ENCODE peak calls at places on chromosomes 7 and 10, in nine cellular contexts. G is substantia nigra; E is Calu3; K is fibroblast of mammary gland; R is dermis microvascular lymphatic vessel endothelial cell; N is fibroblast of villous mesenchyme; F is Panc1; X is uterus; V is stimulated activated CD4-positive, alpha-beta T cell treated with anti-CD3 and anti-CD28 coated beads, Interleukin-12 subunit alpha, Interleukin-12 subunit beta, amount 100 ng/mL, for 4 hours. J is an unnamed sample.

GRCh38 chr10:78627254-78627795 is 441.4 kb upstream of the ZMIZ1 start:
- DNase-seq in F (no peak), G (no peak), V (no peak), R (no peak), K (no peak), E (no peak), N (no peak), X (no peak), J (no peak)

GRCh38 chr10:13808556-13809391 is 222.0 kb downstream of the PRPF18 start:
- DNase-seq in N (no peak), V (no peak), F (no peak), R (no peak), X (no peak), G (no peak), E (no peak), K (no peak), J (no peak)

GRCh38 chr10:87861566-87861952 is 1.8 kb downstream of the KLLN start:
- DNase-seq in F (no peak), V (no peak), X (peak; percentile 82), N (peak; percentile 90), G (peak; percentile 43), R (peak; percentile 74), K (peak; percentile 92), E (peak; percentile 63), J (peak; percentile 76)

GRCh38 chr7:31642681-31643115 is 44.3 kb upstream of the PPP1R17 start:
- DNase-seq in G (no peak), E (no peak), K (no peak), X (no peak), V (no peak), F (no peak), R (no peak), N (no peak), J (no peak)

GRCh38 chr10:11149499-11149898 is 131.8 kb downstream of the CELF2 start:
- DNase-seq in R (no peak), F (no peak), K (no peak), N (no peak), G (no peak), V (no peak), E (no peak), X (no peak), J (no peak)

GRCh38 chr10:88254091-88254490 is 329.0 kb downstream of the RNLS start:
- DNase-seq in V (no peak), N (peak; percentile 69), E (peak; percentile 51), R (no peak), X (peak; percentile 43), G (no peak), K (peak; percentile 93), F (peak; percentile 51), J (peak; percentile 68)

GRCh38 chr10:100895896-100896295 is 16.9 kb upstream of the SLF2 start:
- DNase-seq in N (no peak), R (no peak), K (no peak), X (no peak), F (no peak), G (no peak), E (no peak), V (no peak), J (no peak)

GRCh38 chr7:27345964-27346363 is 103.4 kb downstream of the EVX1 start:
- DNase-seq in E (no peak), V (no peak), G (no peak), K (no peak), F (no peak), N (no peak), X (no peak), R (no peak), J (no peak)

GRCh38 chr7:2523461-2523905 is 3.9 kb downstream of the LFNG start:
- DNase-seq in X (no peak), E (peak; percentile 79), R (no peak), K (no peak), F (no peak), G (no peak), N (no peak), V (no peak), J (peak; percentile 49)

GRCh38 chr10:29105516-29106215 is 183.2 kb upstream of the LYZL1 start:
- DNase-seq in X (no peak), F (no peak), R (no peak), G (no peak), V (no peak), E (peak; percentile 19), N (peak; percentile 63), K (no peak), J (no peak)

J was measured in epithelial cell of prostate.